ENCODE peak calls at places on chromosomes 13 and 19, in four cellular contexts. One of them, this sample, is unnamed. For H3K4me1, the result is how much of the 10 kb centered on the place peaks cover.

GRCh38 chr13:81738364-81738763 is 1397.4 kb upstream of the SPRY2 start:
- DNase-seq in fibroblast of lung: no peak
- DNase-seq in GM23248: no peak
- DNase-seq in endothelial cell of umbilical vein: no peak
- DNase-seq in this sample: no peak

GRCh38 chr13:102799544-102800144 is 725 bp downstream of the BIVM start:
- DNase-seq in fibroblast of lung: peak
- DNase-seq in GM23248: peak
- DNase-seq in endothelial cell of umbilical vein: no peak
- DNase-seq in this sample: no peak

GRCh38 chr19:47348819-47349795 is at the start of gene DHX34:
- DNase-seq in fibroblast of lung: peak
- DNase-seq in GM23248: peak
- DNase-seq in endothelial cell of umbilical vein: peak
- DNase-seq in this sample: peak

GRCh38 chr19:51398096-51398704 is 7.8 kb upstream of the C19orf84 start:
- DNase-seq in fibroblast of lung: peak
- DNase-seq in GM23248: peak
- DNase-seq in endothelial cell of umbilical vein: peak
- DNase-seq in this sample: peak

GRCh38 chr19:45451181-45451849 is 16.5 kb upstream of the FOSB start:
- DNase-seq in fibroblast of lung: peak
- DNase-seq in GM23248: peak
- DNase-seq in endothelial cell of umbilical vein: peak
- DNase-seq in this sample: no peak

GRCh38 chr13:60335531-60335930 is 61.5 kb upstream of the TDRD3 start:
- DNase-seq in fibroblast of lung: peak
- DNase-seq in GM23248: peak
- DNase-seq in endothelial cell of umbilical vein: peak
- DNase-seq in this sample: peak

GRCh38 chr19:46783670-46784069 is 4.7 kb downstream of the SLC1A5 start:
- DNase-seq in fibroblast of lung: no peak
- DNase-seq in GM23248: no peak
- DNase-seq in endothelial cell of umbilical vein: no peak
- DNase-seq in this sample: no peak

GRCh38 chr13:92535222-92536006 is 691.2 kb upstream of the GPC6 start:
- DNase-seq in fibroblast of lung: no peak
- DNase-seq in GM23248: no peak
- DNase-seq in endothelial cell of umbilical vein: no peak
- DNase-seq in this sample: no peak

GRCh38 chr19:54478677-54479266 is 5.7 kb upstream of the CDC42EP5 start:
- DNase-seq in fibroblast of lung: peak
- DNase-seq in GM23248: peak
- DNase-seq in endothelial cell of umbilical vein: peak
- DNase-seq in this sample: peak

GRCh38 chr13:34414616-34415015 is 527.5 kb upstream of the NBEA start:
- DNase-seq in fibroblast of lung: no peak
- DNase-seq in GM23248: no peak
- DNase-seq in endothelial cell of umbilical vein: no peak
- DNase-seq in this sample: no peak

GRCh38 chr19:19352823-19353222 is 32.2 kb downstream of the MAU2 start:
- DNase-seq in fibroblast of lung: no peak
- DNase-seq in GM23248: no peak
- DNase-seq in endothelial cell of umbilical vein: no peak
- DNase-seq in this sample: no peak

GRCh38 chr19:7292950-7293794 is 1.0 kb downstream of the INSR start:
- DNase-seq in fibroblast of lung: no peak
- DNase-seq in GM23248: peak
- DNase-seq in endothelial cell of umbilical vein: no peak
- DNase-seq in this sample: no peak

GRCh38 chr19:38654478-38655079 is 7.1 kb downstream of the ACTN4 start:
- DNase-seq in fibroblast of lung: peak
- DNase-seq in GM23248: no peak
- DNase-seq in endothelial cell of umbilical vein: peak
- DNase-seq in this sample: no peak

GRCh38 chr13:92574499-92574898 is 652.1 kb upstream of the GPC6 start:
- DNase-seq in fibroblast of lung: no peak
- DNase-seq in GM23248: no peak
- DNase-seq in endothelial cell of umbilical vein: no peak
- DNase-seq in this sample: no peak

GRCh38 chr13:79637086-79637763 is 156.3 kb downstream of the NDFIP2 start:
- DNase-seq in fibroblast of lung: peak
- DNase-seq in GM23248: no peak
- DNase-seq in endothelial cell of umbilical vein: no peak
- DNase-seq in this sample: peak

GRCh38 chr19:32624410-32624809 is 43.4 kb downstream of the PDCD5 start:
- DNase-seq in fibroblast of lung: no peak
- DNase-seq in GM23248: no peak
- DNase-seq in endothelial cell of umbilical vein: no peak
- DNase-seq in this sample: no peak

GRCh38 chr13:98752111-98752941 is at the start of gene SLC15A1:
- DNase-seq in fibroblast of lung: no peak
- DNase-seq in GM23248: peak
- DNase-seq in endothelial cell of umbilical vein: peak
- DNase-seq in this sample: peak

GRCh38 chr19:46426506-46427162 is 2.1 kb downstream of the PNMA8C start:
- DNase-seq in fibroblast of lung: peak
- DNase-seq in GM23248: peak
- DNase-seq in endothelial cell of umbilical vein: peak
- DNase-seq in this sample: peak

GRCh38 chr19:10270180-10270615 is 722 bp upstream of the ICAM1 start:
- DNase-seq in fibroblast of lung: no peak
- DNase-seq in GM23248: peak
- DNase-seq in endothelial cell of umbilical vein: no peak
- DNase-seq in this sample: no peak

GRCh38 chr13:49657241-49657641 is 28.9 kb downstream of the ARL11 start:
- DNase-seq in fibroblast of lung: no peak
- DNase-seq in GM23248: no peak
- DNase-seq in endothelial cell of umbilical vein: no peak
- DNase-seq in this sample: no peak

GRCh38 chr19:40744554-40745401 is 5.5 kb downstream of the ACTMAP start:
- DNase-seq in fibroblast of lung: no peak
- DNase-seq in GM23248: no peak
- DNase-seq in endothelial cell of umbilical vein: no peak
- DNase-seq in this sample: no peak

GRCh38 chr13:44474122-44474910 is 100.7 kb downstream of the SERP2 start:
- DNase-seq in fibroblast of lung: peak
- DNase-seq in GM23248: peak
- DNase-seq in endothelial cell of umbilical vein: peak
- DNase-seq in this sample: peak

GRCh38 chr19:19053508-19054314 is 10.1 kb upstream of the SLC25A42 start:
- DNase-seq in fibroblast of lung: peak
- DNase-seq in GM23248: peak
- DNase-seq in endothelial cell of umbilical vein: peak
- DNase-seq in this sample: peak

GRCh38 chr19:15544283-15544682 is 36.0 kb downstream of the CYP4F22 start:
- DNase-seq in fibroblast of lung: no peak
- DNase-seq in GM23248: no peak
- DNase-seq in endothelial cell of umbilical vein: no peak
- DNase-seq in this sample: no peak

GRCh38 chr19:2603320-2603719 is 99.2 kb downstream of the GNG7 start:
- DNase-seq in fibroblast of lung: peak
- DNase-seq in GM23248: peak
- DNase-seq in endothelial cell of umbilical vein: no peak
- DNase-seq in this sample: no peak

GRCh38 chr13:49927755-49928154 is 8.4 kb downstream of the SPRYD7 start:
- DNase-seq in fibroblast of lung: peak
- DNase-seq in GM23248: peak
- DNase-seq in endothelial cell of umbilical vein: no peak
- DNase-seq in this sample: no peak

GRCh38 chr13:40984670-40985366 is 34.3 kb downstream of the ELF1 start:
- DNase-seq in fibroblast of lung: no peak
- DNase-seq in GM23248: peak
- DNase-seq in endothelial cell of umbilical vein: peak
- DNase-seq in this sample: no peak

GRCh38 chr13:40983725-40984669 is 35.1 kb downstream of the ELF1 start:
- DNase-seq in fibroblast of lung: no peak
- DNase-seq in GM23248: no peak
- DNase-seq in endothelial cell of umbilical vein: peak
- DNase-seq in this sample: no peak

GRCh38 chr13:40986328-40986856 is 32.7 kb downstream of the ELF1 start:
- DNase-seq in fibroblast of lung: peak
- DNase-seq in GM23248: peak
- DNase-seq in endothelial cell of umbilical vein: no peak
- DNase-seq in this sample: peak

GRCh38 chr13:40985596-40986327 is 33.4 kb downstream of the ELF1 start:
- DNase-seq in fibroblast of lung: no peak
- DNase-seq in GM23248: no peak
- DNase-seq in endothelial cell of umbilical vein: peak
- DNase-seq in this sample: no peak

DNA sequence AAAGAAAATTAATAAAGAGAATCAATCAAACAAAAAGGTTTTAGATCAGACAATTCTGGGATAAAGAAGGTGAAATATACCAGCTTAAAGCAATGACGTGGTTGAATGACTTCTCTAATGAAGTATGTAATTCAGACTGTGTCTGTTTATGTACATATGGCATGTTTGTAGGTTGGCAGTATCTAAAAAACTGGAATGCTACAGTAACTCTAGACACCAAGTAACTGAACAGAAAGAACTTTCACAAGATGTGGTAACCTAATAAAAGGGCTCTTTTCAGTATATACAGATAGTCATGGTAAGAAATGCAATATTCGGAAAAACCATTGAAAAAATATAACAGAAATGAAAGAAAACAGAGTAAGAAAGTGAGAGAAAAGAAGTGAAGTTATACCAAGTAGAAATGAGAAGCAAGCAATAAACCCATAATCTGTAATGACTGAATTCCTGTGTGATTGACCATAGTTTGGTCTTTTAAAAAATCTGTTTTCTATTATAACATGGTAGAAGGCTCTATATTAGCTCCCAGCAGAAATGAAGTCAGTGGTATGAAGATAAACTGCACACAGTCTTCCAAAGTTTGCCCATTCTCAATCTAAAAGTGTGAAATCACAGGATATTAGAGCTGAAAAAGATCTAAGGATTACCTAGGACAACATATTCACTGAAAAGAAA is 31.4 kb downstream of the ELF1 start:
- DNase-seq in fibroblast of lung: peak
- DNase-seq in GM23248: peak
- DNase-seq in endothelial cell of umbilical vein: no peak
- DNase-seq in this sample: no peak
- H3K4me1 ChIP-seq in fibroblast of lung: under half
- H3K4me1 ChIP-seq in GM23248: under half
- H3K4me1 ChIP-seq in endothelial cell of umbilical vein: under half
- H3K4me1 ChIP-seq in this sample: under half

DNA sequence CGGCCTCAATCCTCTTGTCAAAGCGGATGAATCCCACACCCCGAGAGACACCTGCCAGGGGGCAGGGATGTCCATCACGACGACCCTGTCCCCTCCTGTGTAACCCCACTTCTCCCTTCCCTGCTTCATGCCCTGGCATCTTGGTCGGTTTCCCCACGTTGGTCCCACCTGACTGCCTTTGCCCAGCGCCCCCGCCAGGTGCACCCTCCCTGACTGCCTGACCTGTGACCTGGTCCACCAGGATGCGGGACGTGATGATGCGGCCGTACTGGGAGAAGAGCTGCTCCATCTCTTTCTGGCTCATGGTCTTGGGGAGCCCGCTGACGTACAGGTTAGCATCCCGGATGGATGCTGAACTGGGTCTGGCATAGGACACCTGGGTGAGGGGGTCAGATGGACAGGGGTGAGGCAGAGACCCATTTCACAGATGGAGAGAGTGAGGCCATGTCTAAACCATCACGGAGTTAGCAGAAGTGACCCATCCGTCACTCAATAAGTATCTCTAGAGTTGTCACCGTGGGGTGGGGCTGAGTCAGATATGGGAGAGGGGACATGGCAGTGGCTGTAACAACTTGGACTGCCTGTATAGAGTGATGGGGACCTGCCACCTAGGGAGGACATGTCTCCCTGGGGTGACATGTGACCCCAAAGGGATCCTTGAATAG is 22.5 kb downstream of the ELAVL3 start:
- DNase-seq in fibroblast of lung: no peak
- DNase-seq in GM23248: no peak
- DNase-seq in endothelial cell of umbilical vein: no peak
- DNase-seq in this sample: no peak
- TF ChIP-seq EZH2 in fibroblast of lung: no peak
- TF ChIP-seq EZH2 in GM23248: no peak
- TF ChIP-seq EZH2 in endothelial cell of umbilical vein: no peak
- TF ChIP-seq EZH2 in this sample: no peak

GRCh38 chr13:61414686-61415664 is 674 bp downstream of the PCDH20 start:
- DNase-seq in fibroblast of lung: peak
- DNase-seq in GM23248: no peak
- DNase-seq in endothelial cell of umbilical vein: peak
- DNase-seq in this sample: peak

GRCh38 chr13:61414136-61414535 is 1.5 kb downstream of the PCDH20 start:
- DNase-seq in fibroblast of lung: peak
- DNase-seq in GM23248: no peak
- DNase-seq in endothelial cell of umbilical vein: no peak
- DNase-seq in this sample: no peak

GRCh38 chr13:61413572-61413971 is 2.1 kb downstream of the PCDH20 start:
- DNase-seq in fibroblast of lung: no peak
- DNase-seq in GM23248: no peak
- DNase-seq in endothelial cell of umbilical vein: no peak
- DNase-seq in this sample: no peak

GRCh38 chr13:61417171-61417570 is 1.5 kb upstream of the PCDH20 start:
- DNase-seq in fibroblast of lung: peak
- DNase-seq in GM23248: no peak
- DNase-seq in endothelial cell of umbilical vein: no peak
- DNase-seq in this sample: no peak

DNA sequence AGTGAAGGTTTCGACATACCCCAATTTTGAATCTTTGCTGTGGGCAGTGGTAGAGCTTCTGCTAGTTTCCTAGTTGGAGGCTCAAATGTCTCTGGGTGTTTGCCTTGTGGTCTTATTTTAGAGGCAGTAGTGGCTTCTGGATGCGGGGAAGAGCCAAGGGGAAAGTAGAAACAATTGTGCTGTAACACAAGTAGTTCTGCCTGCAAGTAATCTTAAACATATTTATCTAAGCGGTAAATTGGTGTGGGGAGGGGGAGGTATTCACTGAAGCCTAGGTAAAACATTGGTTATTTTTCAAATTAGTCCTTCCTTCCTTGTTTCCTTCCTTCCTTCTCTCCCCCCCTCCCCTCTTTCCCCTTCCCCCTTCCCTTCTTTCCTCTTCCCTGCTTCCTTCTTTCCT is at the start of gene PCDH20:
- DNase-seq in fibroblast of lung: peak
- DNase-seq in GM23248: no peak
- DNase-seq in endothelial cell of umbilical vein: no peak
- DNase-seq in this sample: no peak
- H3K4me3 ChIP-seq in fibroblast of lung: no peak
- H3K4me3 ChIP-seq in GM23248: no peak
- H3K4me3 ChIP-seq in endothelial cell of umbilical vein: no peak
- H3K4me3 ChIP-seq in this sample: peak

GRCh38 chr13:51639171-51639570 is 54.9 kb downstream of the WDFY2 start:
- DNase-seq in fibroblast of lung: no peak
- DNase-seq in GM23248: no peak
- DNase-seq in endothelial cell of umbilical vein: no peak
- DNase-seq in this sample: peak

GRCh38 chr13:51635137-51635878 is 51.0 kb downstream of the WDFY2 start:
- DNase-seq in fibroblast of lung: no peak
- DNase-seq in GM23248: no peak
- DNase-seq in endothelial cell of umbilical vein: no peak
- DNase-seq in this sample: peak

GRCh38 chr13:51638497-51638871 is 54.2 kb downstream of the WDFY2 start:
- DNase-seq in fibroblast of lung: no peak
- DNase-seq in GM23248: peak
- DNase-seq in endothelial cell of umbilical vein: no peak
- DNase-seq in this sample: peak

GRCh38 chr13:51637852-51638496 is 53.7 kb downstream of the WDFY2 start:
- DNase-seq in fibroblast of lung: no peak
- DNase-seq in GM23248: no peak
- DNase-seq in endothelial cell of umbilical vein: no peak
- DNase-seq in this sample: peak

GRCh38 chr13:51636349-51636890 is 52.2 kb downstream of the WDFY2 start:
- DNase-seq in fibroblast of lung: no peak
- DNase-seq in GM23248: no peak
- DNase-seq in endothelial cell of umbilical vein: peak
- DNase-seq in this sample: no peak
- H3K4me1 ChIP-seq in fibroblast of lung: under half
- H3K4me1 ChIP-seq in GM23248: half or more
- H3K4me1 ChIP-seq in endothelial cell of umbilical vein: under half
- H3K4me1 ChIP-seq in this sample: half or more